ENCODE peak calls at places on chromosomes 4 and X, in nine cellular contexts. C is D721Med; D is HuH-7; B is effector CD4-positive, alpha-beta T cell; P is hypothalamus; I is substantia nigra; T is occipital lobe; R is thoracic aorta; Q is stromal cell of bone marrow. N is an unnamed sample.
A peak's percentile ranks its signal among the peaks of the same experiment; 100 is the strongest.

GRCh38 chr4:73860884-73861283 is 7.8 kb downstream of the PF4V1 start:
- DNase-seq in C (no peak), D (no peak), B (no peak), P (no peak), I (no peak), T (no peak), R (no peak), Q (no peak), N (no peak)

GRCh38 chr4:140856692-140857091 is 100.5 kb upstream of the TBC1D9 start:
- DNase-seq in C (no peak), D (no peak), B (no peak), P (no peak), I (no peak), T (no peak), R (no peak), Q (peak; percentile 10), N (peak; percentile 82)

GRCh38 chr4:84582988-84583870 is at the start of gene CDS1:
- DNase-seq in C (no peak), D (peak; percentile 23), B (peak; percentile 4), P (peak; percentile 54), I (no peak), T (no peak), R (no peak), Q (no peak), N (no peak)

GRCh38 chr4:102217775-102218174 is 127.5 kb downstream of the SLC39A8 start:
- DNase-seq in C (no peak), D (no peak), B (no peak), P (no peak), I (no peak), T (no peak), R (no peak), Q (no peak), N (peak; percentile 33)

GRCh38 chrX:69100478-69100877 is 64.8 kb downstream of the PJA1 start:
- DNase-seq in C (no peak), D (no peak), B (no peak), P (no peak), I (no peak), T (no peak), R (no peak), Q (no peak), N (no peak)

GRCh38 chr4:21991050-21991449 is 42.5 kb upstream of the KCNIP4 start:
- DNase-seq in C (no peak), D (no peak), B (no peak), P (no peak), I (no peak), T (no peak), R (no peak), Q (no peak), N (no peak)

GRCh38 chr4:155774033-155774432 is 15.2 kb downstream of the GUCY1B1 start:
- DNase-seq in C (no peak), D (no peak), B (no peak), P (no peak), I (no peak), T (no peak), R (no peak), Q (no peak), N (no peak)

GRCh38 chr4:175034986-175035705 is 117.0 kb downstream of the ADAM29 start:
- DNase-seq in C (no peak), D (no peak), B (no peak), P (no peak), I (no peak), T (no peak), R (no peak), Q (no peak), N (no peak)

GRCh38 chr4:1479454-1479853 is 73.2 kb upstream of the NKX1-1 start:
- DNase-seq in C (no peak), D (no peak), B (no peak), P (no peak), I (no peak), T (no peak), R (no peak), Q (no peak), N (no peak)

GRCh38 chrX:121496966-121497365 is 449.6 kb downstream of the GLUD2 start:
- DNase-seq in C (no peak), D (no peak), B (no peak), P (no peak), I (no peak), T (no peak), R (no peak), Q (no peak), N (no peak)

GRCh38 chrX:101407167-101407747 is 468 bp downstream of the GLA start:
- DNase-seq in C (no peak), D (no peak), B (no peak), P (peak; percentile 49), I (no peak), T (no peak), R (no peak), Q (no peak), N (no peak)

GRCh38 chr4:101284546-101284945 is 62.8 kb downstream of the PPP3CA start:
- DNase-seq in C (no peak), D (no peak), B (no peak), P (no peak), I (no peak), T (no peak), R (no peak), Q (no peak), N (peak; percentile 65)

GRCh38 chr4:96102541-96103018 is 262.7 kb downstream of the PDHA2 start:
- DNase-seq in C (no peak), D (no peak), B (no peak), P (no peak), I (no peak), T (no peak), R (no peak), Q (peak; percentile 48), N (peak; percentile 40)

GRCh38 chr4:48409203-48409602 is 67.9 kb downstream of the SLAIN2 start:
- DNase-seq in C (no peak), D (no peak), B (no peak), P (no peak), I (no peak), T (no peak), R (no peak), Q (no peak), N (no peak)

GRCh38 chr4:89755210-89755609 is 81.8 kb downstream of the SNCA start:
- DNase-seq in C (no peak), D (no peak), B (no peak), P (no peak), I (no peak), T (no peak), R (no peak), Q (no peak), N (peak; percentile 43)

GRCh38 chr4:161448550-161449180 is 715.1 kb downstream of the FSTL5 start:
- DNase-seq in C (no peak), D (no peak), B (no peak), P (no peak), I (no peak), T (no peak), R (no peak), Q (no peak), N (no peak)

GRCh38 chrX:72129661-72130060 is 2.1 kb downstream of the RTL5 start:
- DNase-seq in C (no peak), D (no peak), B (no peak), P (no peak), I (no peak), T (no peak), R (no peak), Q (no peak), N (no peak)